ENCODE peak calls at places on chromosomes 6 and 20, in five cellular contexts. P, H, T, J and C are unnamed samples.

GRCh38 chr6:74137910-74138309 is 441.9 kb downstream of the CD109 start:
- DNase-seq in P (no peak), H (no peak), T (no peak), J (no peak), C (no peak)

GRCh38 chr6:90610671-90611542 is 24.0 kb upstream of the MAP3K7 start:
- DNase-seq in P (peak), H (peak), T (peak), J (peak), C (peak)

GRCh38 chr6:56329296-56330050 is 82.1 kb upstream of the COL21A1 start:
- DNase-seq in P (no peak), H (no peak), T (no peak), J (no peak), C (no peak)

GRCh38 chr20:35263609-35264223 is 14.2 kb downstream of the MMP24OS start:
- DNase-seq in P (no peak), H (no peak), T (no peak), J (no peak), C (no peak)

GRCh38 chr6:167825759-167826229 is 917 bp upstream of the AFDN start:
- DNase-seq in P (no peak), H (peak), T (peak), J (peak), C (peak)

GRCh38 chr6:163314791-163315404 is 99.6 kb upstream of the QKI start:
- DNase-seq in P (no peak), H (no peak), T (no peak), J (no peak), C (no peak)

GRCh38 chr6:74170118-74170517 is 474.1 kb downstream of the CD109 start:
- DNase-seq in P (no peak), H (no peak), T (no peak), J (no peak), C (no peak)

GRCh38 chr6:11778648-11779307 is at the start of gene ADTRP:
- DNase-seq in P (no peak), H (no peak), T (no peak), J (no peak), C (no peak)

GRCh38 chr20:51440589-51440988 is 101.9 kb downstream of the NFATC2 start:
- DNase-seq in P (peak), H (no peak), T (peak), J (no peak), C (no peak)

GRCh38 chr6:42498473-42499128 is 46.9 kb upstream of the TRERF1 start:
- DNase-seq in P (no peak), H (no peak), T (no peak), J (no peak), C (no peak)

GRCh38 chr6:170156448-170157375 is 134.2 kb downstream of the DLL1 start:
- DNase-seq in P (no peak), H (no peak), T (peak), J (no peak), C (no peak)

GRCh38 chr6:153162172-153162571 is 31.1 kb upstream of the RGS17 start:
- DNase-seq in P (no peak), H (no peak), T (no peak), J (no peak), C (no peak)

GRCh38 chr6:150410395-150410794 is 41.6 kb downstream of the IYD start:
- DNase-seq in P (no peak), H (no peak), T (no peak), J (no peak), C (no peak)

GRCh38 chr6:26216886-26217713 is 129.9 kb downstream of the HFE start:
- DNase-seq in P (peak), H (peak), T (peak), J (peak), C (no peak)

GRCh38 chr20:3651204-3651970 is 11.8 kb downstream of the GFRA4 start:
- DNase-seq in P (no peak), H (no peak), T (no peak), J (no peak), C (no peak)

GRCh38 chr6:52503853-52504777 is 72.7 kb downstream of the TRAM2 start:
- DNase-seq in P (peak), H (peak), T (peak), J (no peak), C (no peak)

GRCh38 chr6:155583997-155584396 is 128.4 kb upstream of the NOX3 start:
- DNase-seq in P (no peak), H (no peak), T (no peak), J (no peak), C (no peak)

GRCh38 chr6:155582016-155582991 is 126.7 kb upstream of the NOX3 start:
- DNase-seq in P (no peak), H (no peak), T (no peak), J (no peak), C (no peak)

GRCh38 chr6:155586036-155586557 is 130.5 kb upstream of the NOX3 start:
- DNase-seq in P (no peak), H (no peak), T (no peak), J (no peak), C (no peak)

GRCh38 chr6:155580904-155581303 is 125.3 kb upstream of the NOX3 start:
- DNase-seq in P (no peak), H (no peak), T (no peak), J (no peak), C (no peak)
- TF ChIP-seq CTCF in P (no peak), H (no peak), T (no peak), J (no peak), C (no peak)

GRCh38 chr6:21019614-21020013 is 485.4 kb downstream of the CDKAL1 start:
- DNase-seq in P (no peak), H (no peak), T (no peak), J (no peak), C (no peak)
- TF ChIP-seq CTCF in P (no peak), H (no peak), T (no peak), J (no peak), C (no peak)

DNA sequence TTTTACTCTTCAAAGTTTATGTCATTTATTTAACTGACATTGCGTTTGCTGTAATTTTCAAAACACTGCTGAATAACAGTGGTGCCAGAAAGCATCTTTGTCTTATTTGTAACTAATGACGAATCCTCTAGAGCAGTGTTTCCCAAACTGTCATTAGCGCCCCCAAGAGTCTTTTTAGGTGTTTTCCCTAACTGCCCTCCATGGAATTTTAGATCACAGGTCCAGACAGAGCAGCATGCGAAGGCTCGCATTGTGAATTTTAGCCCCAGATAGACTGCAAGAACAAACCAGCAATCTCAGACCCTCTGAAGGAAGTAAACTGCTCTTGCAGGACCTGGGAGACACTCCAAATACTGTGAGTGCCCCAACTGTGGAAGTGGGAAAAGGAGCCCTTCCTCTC is 2.3 kb upstream of the HUS1B start:
- DNase-seq in P (no peak), H (no peak), T (no peak), J (no peak), C (no peak)
- TF ChIP-seq CTCF in P (no peak), H (no peak), T (no peak), J (no peak), C (no peak)

DNA sequence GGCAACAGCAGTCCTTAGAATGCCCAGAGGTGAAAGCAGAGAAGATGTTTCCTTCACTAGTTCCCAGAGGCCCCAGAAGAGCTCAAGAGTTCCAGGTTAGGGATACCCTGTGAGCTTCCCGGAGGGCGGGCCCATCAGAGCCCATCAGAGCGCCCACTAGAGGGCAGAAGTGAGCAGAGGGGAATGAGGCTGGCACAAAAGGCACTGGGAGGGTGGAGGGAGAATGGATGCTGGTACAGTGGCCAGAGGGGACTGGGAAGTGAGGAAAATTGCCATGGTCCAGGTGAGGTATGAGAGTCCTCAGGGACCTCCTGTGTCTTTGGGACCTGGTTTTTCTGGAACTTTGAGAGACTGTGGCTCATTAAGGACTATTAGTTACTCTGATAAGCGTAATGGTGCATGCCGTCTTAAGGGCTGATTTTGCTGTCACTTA is 57.3 kb downstream of the LINC00237 start:
- DNase-seq in P (no peak), H (no peak), T (peak), J (peak), C (peak)
- TF ChIP-seq CTCF in P (peak), H (no peak), T (peak), J (peak), C (peak)

GRCh38 chr20:49344975-49345374 is 67.1 kb upstream of the ZNFX1 start:
- DNase-seq in P (no peak), H (peak), T (no peak), J (no peak), C (no peak)

GRCh38 chr20:49348563-49348962 is 70.7 kb upstream of the ZNFX1 start:
- DNase-seq in P (no peak), H (no peak), T (no peak), J (no peak), C (no peak)

GRCh38 chr20:49347156-49347555 is 69.3 kb upstream of the ZNFX1 start:
- DNase-seq in P (no peak), H (no peak), T (no peak), J (no peak), C (no peak)

GRCh38 chr20:49345538-49345937 is 67.7 kb upstream of the ZNFX1 start:
- DNase-seq in P (no peak), H (peak), T (no peak), J (no peak), C (no peak)

GRCh38 chr20:49346682-49347081 is 68.8 kb upstream of the ZNFX1 start:
- DNase-seq in P (no peak), H (no peak), T (no peak), J (no peak), C (no peak)
- TF ChIP-seq CTCF in P (no peak), H (no peak), T (no peak), J (no peak), C (no peak)

DNA sequence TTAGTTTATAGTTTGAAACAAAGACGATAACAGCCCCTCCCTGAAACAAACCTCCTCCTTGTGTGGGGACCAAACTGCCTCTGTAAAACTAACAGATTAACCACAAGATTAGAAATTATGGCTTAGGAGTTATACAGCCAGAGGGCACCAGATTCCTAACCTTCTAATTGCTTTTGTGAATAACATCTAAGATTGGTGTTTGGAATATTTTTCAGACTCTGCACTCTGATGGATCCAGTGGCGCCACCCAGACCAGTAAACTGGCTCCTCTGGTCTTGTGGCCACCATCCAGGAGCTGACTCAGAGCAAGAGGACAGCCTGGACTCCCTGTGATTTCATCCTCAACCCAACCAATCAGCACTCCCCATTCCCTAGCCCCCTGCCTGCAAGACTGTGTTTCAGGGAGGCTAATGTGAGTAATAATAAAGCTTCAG is 58.3 kb upstream of the SLC22A16 start:
- DNase-seq in P (no peak), H (no peak), T (no peak), J (no peak), C (no peak)
- TF ChIP-seq CTCF in P (no peak), H (no peak), T (no peak), J (no peak), C (no peak)

GRCh38 chr20:46011631-46012482 is 3.1 kb downstream of the MMP9 start:
- DNase-seq in P (peak), H (peak), T (peak), J (peak), C (peak)
- TF ChIP-seq CTCF in P (no peak), H (no peak), T (peak), J (no peak), C (peak)

GRCh38 chr6:109095036-109095820 is at the start of gene CEP57L1:
- DNase-seq in P (peak), H (peak), T (peak), J (peak), C (peak)
- TF ChIP-seq CTCF in P (no peak), H (no peak), T (no peak), J (no peak), C (no peak)

DNA sequence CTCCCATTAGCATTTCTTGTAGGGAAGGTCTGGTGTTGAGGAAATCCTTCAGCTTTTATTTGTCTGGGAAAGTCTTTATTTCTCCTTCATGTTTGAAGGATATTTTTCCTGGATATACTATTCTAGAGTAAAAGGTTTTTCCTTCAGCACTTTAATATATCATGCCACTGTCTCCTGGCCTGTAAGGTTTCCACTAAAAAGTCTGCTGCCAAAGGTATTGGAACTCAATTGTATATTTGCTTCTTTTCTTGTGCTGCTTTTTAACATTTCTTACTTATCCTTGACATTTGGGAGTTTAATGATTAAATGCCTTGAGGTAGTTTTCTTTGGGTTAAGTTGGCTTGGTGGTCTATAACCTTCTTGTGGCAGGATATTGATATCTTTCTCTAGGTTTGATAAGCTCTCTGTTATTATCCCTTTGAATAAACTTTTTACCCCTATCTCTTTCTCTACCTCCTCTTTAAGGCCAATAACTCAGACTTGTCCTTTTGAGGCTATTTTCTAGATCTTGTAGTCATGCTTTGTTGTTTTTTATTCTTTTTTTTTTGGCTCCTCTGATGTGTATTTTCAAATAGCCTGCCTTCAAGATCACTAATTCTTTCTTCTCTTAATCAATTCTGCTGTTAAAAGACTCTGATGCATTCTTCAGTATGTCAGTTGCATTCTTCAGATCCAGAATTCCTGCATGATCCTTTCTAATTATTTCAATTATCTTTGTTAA is 225.0 kb upstream of the ZNF217 start:
- DNase-seq in P (no peak), H (no peak), T (no peak), J (no peak), C (no peak)
- TF ChIP-seq CTCF in P (no peak), H (no peak), T (no peak), J (no peak), C (no peak)